ENCODE peak calls at places on chromosome 9, in six cellular contexts. S is neural crest cell; D is effector CD4-positive, alpha-beta T cell; X is HTR-8/SVneo; I is T-helper 1 cell; Y is anterior cingulate cortex. U is an unnamed sample.

GRCh38 chr9:137306546-137307254 is 4.6 kb upstream of the NRARP start:
- DNase-seq in S (no peak), D (no peak), X (no peak), I (no peak), Y (no peak), U (no peak)

GRCh38 chr9:97853056-97853843 is at the start of gene FOXE1:
- DNase-seq in S (no peak), D (no peak), X (no peak), I (no peak), Y (no peak), U (no peak)

GRCh38 chr9:33193818-33194217 is 26.7 kb upstream of the B4GALT1 start:
- DNase-seq in S (no peak), D (no peak), X (no peak), I (no peak), Y (no peak), U (no peak)

GRCh38 chr9:105038057-105038456 is 110.1 kb upstream of the ABCA1 start:
- DNase-seq in S (no peak), D (no peak), X (no peak), I (no peak), Y (no peak), U (no peak)

GRCh38 chr9:127038531-127038930 is 83.9 kb downstream of the ANGPTL2 start:
- DNase-seq in S (no peak), D (no peak), X (no peak), I (no peak), Y (no peak), U (no peak)

GRCh38 chr9:16784002-16784401 is 86.5 kb downstream of the BNC2 start:
- DNase-seq in S (no peak), D (no peak), X (no peak), I (no peak), Y (no peak), U (no peak)

GRCh38 chr9:17423681-17424011 is 155.2 kb upstream of the SH3GL2 start:
- DNase-seq in S (no peak), D (no peak), X (no peak), I (no peak), Y (no peak), U (no peak)

GRCh38 chr9:92759990-92760893 is 4.4 kb downstream of the BICD2 start:
- DNase-seq in S (no peak), D (no peak), X (no peak), I (no peak), Y (peak; percentile 66), U (no peak)

GRCh38 chr9:104835163-104835562 is 71.2 kb downstream of the NIPSNAP3B start:
- DNase-seq in S (no peak), D (no peak), X (no peak), I (no peak), Y (no peak), U (no peak)

GRCh38 chr9:70049672-70050271 is 6.1 kb downstream of the MAMDC2 start:
- DNase-seq in S (no peak), D (no peak), X (no peak), I (no peak), Y (peak; percentile 29), U (no peak)

GRCh38 chr9:78296208-78296892 is 575 bp upstream of the PSAT1 start:
- DNase-seq in S (peak; percentile 26), D (no peak), X (peak; percentile 33), I (no peak), Y (peak; percentile 47), U (no peak)

GRCh38 chr9:72978724-72979123 is 25.9 kb upstream of the ALDH1A1 start:
- DNase-seq in S (no peak), D (no peak), X (no peak), I (no peak), Y (no peak), U (no peak)

GRCh38 chr9:77488439-77489126 is 159.5 kb downstream of the GNA14 start:
- DNase-seq in S (no peak), D (no peak), X (no peak), I (no peak), Y (no peak), U (no peak)

GRCh38 chr9:71218774-71219173 is 97.4 kb upstream of the TRPM3 start:
- DNase-seq in S (no peak), D (no peak), X (no peak), I (no peak), Y (no peak), U (no peak)

GRCh38 chr9:86341007-86341491 is 13.2 kb downstream of the TUT7 start:
- DNase-seq in S (no peak), D (no peak), X (no peak), I (no peak), Y (no peak), U (no peak)

GRCh38 chr9:71524996-71525580 is 243.2 kb downstream of the CEMIP2 start:
- DNase-seq in S (no peak), D (no peak), X (no peak), I (no peak), Y (no peak), U (no peak)

GRCh38 chr9:36169708-36170107 is 520 bp downstream of the CCIN start:
- DNase-seq in S (no peak), D (no peak), X (no peak), I (no peak), Y (no peak), U (no peak)

GRCh38 chr9:69036799-69037198 is 1.2 kb downstream of the FXN start:
- DNase-seq in S (no peak), D (no peak), X (no peak), I (no peak), Y (no peak), U (no peak)

GRCh38 chr9:137607141-137607857 is 1.8 kb downstream of the ARRDC1 start:
- DNase-seq in S (no peak), D (no peak), X (no peak), I (no peak), Y (no peak), U (no peak)

GRCh38 chr9:79430599-79430998 is 141.2 kb upstream of the TLE4 start:
- DNase-seq in S (no peak), D (no peak), X (no peak), I (no peak), Y (no peak), U (no peak)